ENCODE peak calls at places on chromosomes 4 and X, in ten cellular contexts. One of them, this sample, is unnamed.

GRCh38 chr4:186021461-186022167 is 47.3 kb upstream of the TLR3 start:
- DNase-seq in endothelial cell: peak
- DNase-seq in HFF-Myc: no peak
- DNase-seq in tibial artery: no peak
- DNase-seq in nephron progenitor cell: peak
- DNase-seq in cardiac fibroblast: peak
- DNase-seq in ascending aorta: no peak
- DNase-seq in mammary epithelial cell: peak
- DNase-seq in foreskin fibroblast: peak
- DNase-seq in heart right ventricle: peak
- DNase-seq in this sample: no peak

GRCh38 chr4:161581262-161581661 is 582.5 kb downstream of the FSTL5 start:
- DNase-seq in endothelial cell: no peak
- DNase-seq in HFF-Myc: no peak
- DNase-seq in tibial artery: no peak
- DNase-seq in nephron progenitor cell: no peak
- DNase-seq in cardiac fibroblast: peak
- DNase-seq in ascending aorta: no peak
- DNase-seq in mammary epithelial cell: peak
- DNase-seq in foreskin fibroblast: peak
- DNase-seq in heart right ventricle: no peak
- DNase-seq in this sample: no peak

GRCh38 chrX:2498781-2499302 is 1.9 kb downstream of the DHRSX start:
- DNase-seq in endothelial cell: no peak
- DNase-seq in HFF-Myc: no peak
- DNase-seq in tibial artery: peak
- DNase-seq in nephron progenitor cell: peak
- DNase-seq in cardiac fibroblast: peak
- DNase-seq in ascending aorta: no peak
- DNase-seq in mammary epithelial cell: no peak
- DNase-seq in foreskin fibroblast: peak
- DNase-seq in heart right ventricle: peak
- DNase-seq in this sample: no peak

GRCh38 chr4:118373614-118374255 is 20.9 kb upstream of the PRSS12 start:
- DNase-seq in endothelial cell: no peak
- DNase-seq in HFF-Myc: no peak
- DNase-seq in tibial artery: no peak
- DNase-seq in nephron progenitor cell: no peak
- DNase-seq in cardiac fibroblast: peak
- DNase-seq in ascending aorta: no peak
- DNase-seq in mammary epithelial cell: no peak
- DNase-seq in foreskin fibroblast: peak
- DNase-seq in heart right ventricle: no peak
- DNase-seq in this sample: no peak

GRCh38 chrX:1205681-1206611 is 6.5 kb downstream of the CRLF2 start:
- DNase-seq in endothelial cell: no peak
- DNase-seq in HFF-Myc: peak
- DNase-seq in tibial artery: no peak
- DNase-seq in nephron progenitor cell: peak
- DNase-seq in cardiac fibroblast: peak
- DNase-seq in ascending aorta: no peak
- DNase-seq in mammary epithelial cell: peak
- DNase-seq in foreskin fibroblast: peak
- DNase-seq in heart right ventricle: no peak
- DNase-seq in this sample: no peak

GRCh38 chr4:7430368-7430964 is 4.3 kb downstream of the PSAPL1 start:
- DNase-seq in endothelial cell: no peak
- DNase-seq in HFF-Myc: no peak
- DNase-seq in tibial artery: no peak
- DNase-seq in nephron progenitor cell: no peak
- DNase-seq in cardiac fibroblast: no peak
- DNase-seq in ascending aorta: no peak
- DNase-seq in mammary epithelial cell: peak
- DNase-seq in foreskin fibroblast: no peak
- DNase-seq in heart right ventricle: no peak
- DNase-seq in this sample: no peak

GRCh38 chrX:38166478-38167083 is 54.1 kb downstream of the SRPX start:
- DNase-seq in endothelial cell: no peak
- DNase-seq in HFF-Myc: no peak
- DNase-seq in tibial artery: no peak
- DNase-seq in nephron progenitor cell: peak
- DNase-seq in cardiac fibroblast: peak
- DNase-seq in ascending aorta: no peak
- DNase-seq in mammary epithelial cell: no peak
- DNase-seq in foreskin fibroblast: peak
- DNase-seq in heart right ventricle: no peak
- DNase-seq in this sample: no peak

GRCh38 chr4:185339941-185340340 is 55.8 kb downstream of the LRP2BP start:
- DNase-seq in endothelial cell: no peak
- DNase-seq in HFF-Myc: no peak
- DNase-seq in tibial artery: no peak
- DNase-seq in nephron progenitor cell: no peak
- DNase-seq in cardiac fibroblast: no peak
- DNase-seq in ascending aorta: no peak
- DNase-seq in mammary epithelial cell: no peak
- DNase-seq in foreskin fibroblast: no peak
- DNase-seq in heart right ventricle: no peak
- DNase-seq in this sample: no peak

GRCh38 chr4:71774136-71774535 is 9.7 kb downstream of the GC start:
- DNase-seq in endothelial cell: no peak
- DNase-seq in HFF-Myc: no peak
- DNase-seq in tibial artery: no peak
- DNase-seq in nephron progenitor cell: no peak
- DNase-seq in cardiac fibroblast: no peak
- DNase-seq in ascending aorta: no peak
- DNase-seq in mammary epithelial cell: no peak
- DNase-seq in foreskin fibroblast: no peak
- DNase-seq in heart right ventricle: no peak
- DNase-seq in this sample: no peak

GRCh38 chr4:83362492-83363329 is 28.1 kb upstream of the HPSE start:
- DNase-seq in endothelial cell: no peak
- DNase-seq in HFF-Myc: peak
- DNase-seq in tibial artery: no peak
- DNase-seq in nephron progenitor cell: no peak
- DNase-seq in cardiac fibroblast: peak
- DNase-seq in ascending aorta: no peak
- DNase-seq in mammary epithelial cell: peak
- DNase-seq in foreskin fibroblast: peak
- DNase-seq in heart right ventricle: no peak
- DNase-seq in this sample: no peak

GRCh38 chr4:154564311-154564710 is 1.5 kb downstream of the FGB start:
- DNase-seq in endothelial cell: no peak
- DNase-seq in HFF-Myc: no peak
- DNase-seq in tibial artery: no peak
- DNase-seq in nephron progenitor cell: no peak
- DNase-seq in cardiac fibroblast: no peak
- DNase-seq in ascending aorta: no peak
- DNase-seq in mammary epithelial cell: no peak
- DNase-seq in foreskin fibroblast: no peak
- DNase-seq in heart right ventricle: no peak
- DNase-seq in this sample: no peak

GRCh38 chr4:154560824-154561231 is 2.0 kb upstream of the FGB start:
- DNase-seq in endothelial cell: no peak
- DNase-seq in HFF-Myc: no peak
- DNase-seq in tibial artery: no peak
- DNase-seq in nephron progenitor cell: no peak
- DNase-seq in cardiac fibroblast: peak
- DNase-seq in ascending aorta: no peak
- DNase-seq in mammary epithelial cell: peak
- DNase-seq in foreskin fibroblast: peak
- DNase-seq in heart right ventricle: no peak
- DNase-seq in this sample: no peak

GRCh38 chr4:154559931-154560801 is 2.6 kb upstream of the FGB start:
- DNase-seq in endothelial cell: no peak
- DNase-seq in HFF-Myc: no peak
- DNase-seq in tibial artery: no peak
- DNase-seq in nephron progenitor cell: no peak
- DNase-seq in cardiac fibroblast: no peak
- DNase-seq in ascending aorta: no peak
- DNase-seq in mammary epithelial cell: no peak
- DNase-seq in foreskin fibroblast: no peak
- DNase-seq in heart right ventricle: no peak
- DNase-seq in this sample: no peak

GRCh38 chr4:154562697-154563254 is at the start of gene FGB:
- DNase-seq in endothelial cell: no peak
- DNase-seq in HFF-Myc: no peak
- DNase-seq in tibial artery: no peak
- DNase-seq in nephron progenitor cell: no peak
- DNase-seq in cardiac fibroblast: no peak
- DNase-seq in ascending aorta: no peak
- DNase-seq in mammary epithelial cell: no peak
- DNase-seq in foreskin fibroblast: no peak
- DNase-seq in heart right ventricle: no peak
- DNase-seq in this sample: no peak

DNA sequence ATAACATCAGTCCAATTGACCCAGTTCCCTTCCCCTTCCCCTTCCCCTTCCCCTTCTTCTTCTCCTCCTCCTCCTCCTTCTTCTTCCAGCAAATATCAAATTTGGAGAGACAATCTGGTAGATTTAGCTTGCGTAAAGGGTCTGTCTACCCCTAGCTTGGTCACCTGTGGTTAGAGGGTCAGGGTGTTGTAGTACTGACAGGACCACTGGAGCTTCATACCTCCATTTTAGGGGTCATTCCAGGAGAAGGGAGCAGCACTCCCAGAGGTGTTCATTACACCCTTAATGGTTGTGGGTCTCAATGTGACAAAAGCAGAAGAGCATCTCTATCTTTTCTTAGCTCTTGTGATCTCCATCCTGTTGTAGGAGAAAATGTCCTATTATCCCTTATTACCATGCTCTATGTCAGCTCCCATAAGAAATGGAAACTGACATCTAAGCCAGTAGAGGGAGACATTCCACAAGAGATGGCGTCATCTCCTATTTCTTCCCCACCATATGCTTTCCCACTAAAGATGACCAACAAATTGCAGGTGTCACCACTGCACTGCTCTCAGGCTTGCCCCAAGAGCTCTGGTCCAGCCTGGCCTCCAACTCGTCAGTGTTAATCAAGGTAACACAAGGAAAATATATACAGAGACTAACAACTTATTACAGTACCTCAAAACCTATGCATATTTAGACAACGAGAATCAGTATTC is 3.5 kb upstream of the FGB start:
- DNase-seq in endothelial cell: peak
- DNase-seq in HFF-Myc: peak
- DNase-seq in tibial artery: no peak
- DNase-seq in nephron progenitor cell: peak
- DNase-seq in cardiac fibroblast: peak
- DNase-seq in ascending aorta: no peak
- DNase-seq in mammary epithelial cell: peak
- DNase-seq in foreskin fibroblast: peak
- DNase-seq in heart right ventricle: no peak
- DNase-seq in this sample: no peak
- TF ChIP-seq CTCF in endothelial cell: peak
- TF ChIP-seq CTCF in HFF-Myc: peak
- TF ChIP-seq CTCF in tibial artery: no peak
- TF ChIP-seq CTCF in nephron progenitor cell: peak
- TF ChIP-seq CTCF in cardiac fibroblast: peak
- TF ChIP-seq CTCF in ascending aorta: peak
- TF ChIP-seq CTCF in mammary epithelial cell: peak
- TF ChIP-seq CTCF in foreskin fibroblast: peak
- TF ChIP-seq CTCF in heart right ventricle: peak
- TF ChIP-seq CTCF in this sample: peak

GRCh38 chr4:92175250-92175649 is 128.5 kb upstream of the GRID2 start:
- DNase-seq in endothelial cell: no peak
- DNase-seq in HFF-Myc: no peak
- DNase-seq in tibial artery: no peak
- DNase-seq in nephron progenitor cell: no peak
- DNase-seq in cardiac fibroblast: no peak
- DNase-seq in ascending aorta: no peak
- DNase-seq in mammary epithelial cell: no peak
- DNase-seq in foreskin fibroblast: no peak
- DNase-seq in heart right ventricle: no peak
- DNase-seq in this sample: no peak
- TF ChIP-seq CTCF in endothelial cell: no peak
- TF ChIP-seq CTCF in HFF-Myc: no peak
- TF ChIP-seq CTCF in tibial artery: no peak
- TF ChIP-seq CTCF in nephron progenitor cell: no peak
- TF ChIP-seq CTCF in cardiac fibroblast: no peak
- TF ChIP-seq CTCF in ascending aorta: no peak
- TF ChIP-seq CTCF in mammary epithelial cell: no peak
- TF ChIP-seq CTCF in foreskin fibroblast: no peak
- TF ChIP-seq CTCF in heart right ventricle: no peak
- TF ChIP-seq CTCF in this sample: no peak

GRCh38 chr4:18075823-18076433 is 54.4 kb upstream of the LCORL start:
- DNase-seq in endothelial cell: no peak
- DNase-seq in HFF-Myc: no peak
- DNase-seq in tibial artery: peak
- DNase-seq in nephron progenitor cell: no peak
- DNase-seq in cardiac fibroblast: peak
- DNase-seq in ascending aorta: no peak
- DNase-seq in mammary epithelial cell: no peak
- DNase-seq in foreskin fibroblast: peak
- DNase-seq in heart right ventricle: peak
- DNase-seq in this sample: no peak
- TF ChIP-seq CTCF in endothelial cell: peak
- TF ChIP-seq CTCF in HFF-Myc: peak
- TF ChIP-seq CTCF in tibial artery: no peak
- TF ChIP-seq CTCF in nephron progenitor cell: no peak
- TF ChIP-seq CTCF in cardiac fibroblast: peak
- TF ChIP-seq CTCF in ascending aorta: no peak
- TF ChIP-seq CTCF in mammary epithelial cell: peak
- TF ChIP-seq CTCF in foreskin fibroblast: no peak
- TF ChIP-seq CTCF in heart right ventricle: peak
- TF ChIP-seq CTCF in this sample: peak

GRCh38 chr4:122830392-122831095 is 3.9 kb downstream of the FGF2 start:
- DNase-seq in endothelial cell: no peak
- DNase-seq in HFF-Myc: peak
- DNase-seq in tibial artery: no peak
- DNase-seq in nephron progenitor cell: no peak
- DNase-seq in cardiac fibroblast: no peak
- DNase-seq in ascending aorta: no peak
- DNase-seq in mammary epithelial cell: no peak
- DNase-seq in foreskin fibroblast: peak
- DNase-seq in heart right ventricle: no peak
- DNase-seq in this sample: no peak

GRCh38 chr4:122826000-122826595 is 533 bp upstream of the FGF2 start:
- DNase-seq in endothelial cell: no peak
- DNase-seq in HFF-Myc: no peak
- DNase-seq in tibial artery: no peak
- DNase-seq in nephron progenitor cell: no peak
- DNase-seq in cardiac fibroblast: peak
- DNase-seq in ascending aorta: no peak
- DNase-seq in mammary epithelial cell: no peak
- DNase-seq in foreskin fibroblast: no peak
- DNase-seq in heart right ventricle: no peak
- DNase-seq in this sample: no peak

GRCh38 chr4:122826596-122827257 is at the start of gene FGF2:
- DNase-seq in endothelial cell: peak
- DNase-seq in HFF-Myc: no peak
- DNase-seq in tibial artery: peak
- DNase-seq in nephron progenitor cell: peak
- DNase-seq in cardiac fibroblast: peak
- DNase-seq in ascending aorta: peak
- DNase-seq in mammary epithelial cell: peak
- DNase-seq in foreskin fibroblast: peak
- DNase-seq in heart right ventricle: peak
- DNase-seq in this sample: no peak

GRCh38 chr4:122827258-122827887 is 742 bp downstream of the FGF2 start:
- DNase-seq in endothelial cell: peak
- DNase-seq in HFF-Myc: no peak
- DNase-seq in tibial artery: no peak
- DNase-seq in nephron progenitor cell: peak
- DNase-seq in cardiac fibroblast: peak
- DNase-seq in ascending aorta: no peak
- DNase-seq in mammary epithelial cell: peak
- DNase-seq in foreskin fibroblast: peak
- DNase-seq in heart right ventricle: peak
- DNase-seq in this sample: no peak

GRCh38 chr4:122827899-122828601 is 1.4 kb downstream of the FGF2 start:
- DNase-seq in endothelial cell: peak
- DNase-seq in HFF-Myc: no peak
- DNase-seq in tibial artery: peak
- DNase-seq in nephron progenitor cell: no peak
- DNase-seq in cardiac fibroblast: peak
- DNase-seq in ascending aorta: no peak
- DNase-seq in mammary epithelial cell: peak
- DNase-seq in foreskin fibroblast: peak
- DNase-seq in heart right ventricle: no peak
- DNase-seq in this sample: no peak
- TF ChIP-seq CTCF in endothelial cell: no peak
- TF ChIP-seq CTCF in HFF-Myc: no peak
- TF ChIP-seq CTCF in tibial artery: peak
- TF ChIP-seq CTCF in nephron progenitor cell: no peak
- TF ChIP-seq CTCF in cardiac fibroblast: peak
- TF ChIP-seq CTCF in ascending aorta: peak
- TF ChIP-seq CTCF in mammary epithelial cell: peak
- TF ChIP-seq CTCF in foreskin fibroblast: peak
- TF ChIP-seq CTCF in heart right ventricle: peak
- TF ChIP-seq CTCF in this sample: no peak

This sample was measured in CD14-positive monocyte.